ENCODE peak calls at places on chromosomes 5 and 9, in six cellular contexts. N is GM23338, K is MM.1S, R is SK-N-SH, Q is OCI-LY7, W is GM23248. P is an unnamed sample.

GRCh38 chr5:176713409-176713808 is 66.1 kb downstream of the TSPAN17 start:
- DNase-seq in W (no peak), R (no peak), K (no peak), Q (no peak), N (no peak), P (no peak)

GRCh38 chr5:61089351-61089750 is 72.9 kb downstream of the SMIM15 start:
- DNase-seq in N (no peak), K (no peak), Q (no peak), W (no peak), R (no peak), P (no peak)

GRCh38 chr5:169875091-169875727 is 105.1 kb downstream of the INSYN2B start:
- DNase-seq in N (no peak), W (peak; percentile 85), K (no peak), R (no peak), Q (no peak), P (no peak)

GRCh38 chr9:129343697-129344375 is 165.8 kb upstream of the IER5L start:
- DNase-seq in W (no peak), K (no peak), N (no peak), R (no peak), Q (no peak), P (no peak)

GRCh38 chr5:143182901-143183820 is 220.3 kb downstream of the NR3C1 start:
- DNase-seq in Q (no peak), K (peak; percentile 86), R (no peak), W (peak; percentile 35), N (no peak), P (no peak)

GRCh38 chr9:4665357-4665756 is 923 bp downstream of the SPATA6L start:
- DNase-seq in N (no peak), Q (no peak), W (peak; percentile 82), K (no peak), R (peak; percentile 37), P (no peak)

GRCh38 chr9:110189559-110190311 is 18.2 kb downstream of the C9orf152 start:
- DNase-seq in N (no peak), Q (no peak), W (no peak), K (no peak), R (no peak), P (no peak)

GRCh38 chr5:149261246-149261645 is 10.4 kb upstream of the AFAP1L1 start:
- DNase-seq in Q (no peak), R (no peak), N (no peak), W (no peak), K (no peak), P (no peak)

GRCh38 chr5:151449836-151450235 is 2.4 kb downstream of the SLC36A1 start:
- DNase-seq in N (no peak), Q (no peak), W (no peak), R (no peak), K (no peak), P (no peak)

GRCh38 chr5:87650284-87650683 is 237.6 kb upstream of the CCNH start:
- DNase-seq in R (no peak), Q (no peak), N (no peak), K (no peak), W (peak; percentile 18), P (no peak)

GRCh38 chr5:113034182-113034773 is 57.7 kb downstream of the DCP2 start:
- DNase-seq in K (no peak), N (peak; percentile 24), W (peak; percentile 98), Q (no peak), R (no peak), P (peak; percentile 61)

GRCh38 chr5:140965905-140966292 is 377 bp upstream of the PCDHAC2 start:
- DNase-seq in R (no peak), N (peak; percentile 61), W (no peak), Q (no peak), K (no peak), P (no peak)

GRCh38 chr9:105299190-105299854 is 54.9 kb downstream of the SLC44A1 start:
- DNase-seq in Q (no peak), W (peak; percentile 94), R (no peak), K (no peak), N (no peak), P (no peak)

GRCh38 chr5:172683696-172684464 is 42.8 kb downstream of the NEURL1B start:
- DNase-seq in W (no peak), K (no peak), R (no peak), N (peak; percentile 65), Q (no peak), P (peak; percentile 67)

GRCh38 chr5:135977375-135977928 is 22.7 kb upstream of the LECT2 start:
- DNase-seq in K (peak; percentile 47), W (no peak), R (no peak), Q (peak; percentile 29), N (peak; percentile 85), P (peak; percentile 86)

GRCh38 chr9:74867483-74867882 is 20.2 kb downstream of the TRPM6 start:
- DNase-seq in R (no peak), K (no peak), N (no peak), W (no peak), Q (no peak), P (no peak)

GRCh38 chr5:40676643-40677333 is 2.9 kb upstream of the PTGER4 start:
- DNase-seq in R (no peak), N (peak; percentile 29), W (peak; percentile 78), Q (no peak), K (no peak), P (no peak)

GRCh38 chr5:143698534-143698933 is 113.4 kb upstream of the HMHB1 start:
- DNase-seq in W (no peak), K (no peak), Q (no peak), R (no peak), N (no peak), P (no peak)

GRCh38 chr9:71506821-71507220 is 261.5 kb downstream of the CEMIP2 start:
- DNase-seq in R (no peak), K (no peak), N (no peak), Q (no peak), W (peak; percentile 90), P (no peak)

GRCh38 chr5:16135003-16135402 is 44.6 kb downstream of the MARCHF11 start:
- DNase-seq in Q (no peak), K (no peak), R (peak; percentile 44), W (no peak), N (no peak), P (peak; percentile 63)

GRCh38 chr9:34929506-34930102 is 28.5 kb upstream of the PHF24 start:
- DNase-seq in R (peak; percentile 59), K (peak; percentile 47), N (peak; percentile 91), Q (peak; percentile 42), W (peak; percentile 39), P (peak; percentile 64)

GRCh38 chr5:170761708-170762066 is 21.8 kb upstream of the GABRP start:
- DNase-seq in R (no peak), Q (no peak), K (no peak), W (no peak), N (no peak), P (no peak)

GRCh38 chr5:68049053-68049713 is 166.4 kb upstream of the PIK3R1 start:
- DNase-seq in N (no peak), K (no peak), W (peak; percentile 48), Q (no peak), R (no peak), P (no peak)

GRCh38 chr5:97243352-97243751 is 60.3 kb upstream of the RIOK2 start:
- DNase-seq in W (no peak), Q (no peak), N (no peak), R (no peak), K (no peak), P (no peak)
- TF ChIP-seq EZH2phosphoT487 in W (no peak), Q (no peak), N (no peak), R (no peak), K (no peak), P (no peak)

DNA sequence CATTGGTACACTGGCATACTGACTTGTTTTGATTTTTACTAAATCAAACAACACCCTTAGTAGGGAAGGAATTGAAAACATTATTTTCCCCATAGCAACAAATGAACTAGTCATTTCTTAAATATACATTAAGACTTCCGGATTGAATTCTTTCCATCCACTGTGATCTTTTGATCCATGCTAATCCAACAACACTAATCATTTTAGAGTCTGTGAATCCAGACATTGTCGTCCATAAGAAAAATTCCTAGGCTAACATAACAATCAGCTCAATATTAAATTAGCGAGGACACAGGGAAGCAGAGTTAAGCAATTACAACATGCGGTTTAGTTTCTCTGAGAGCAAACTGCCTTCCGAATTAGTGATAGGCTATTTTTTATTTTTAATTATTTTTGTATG is 21.6 kb upstream of the ERAP1 start:
- DNase-seq in N (no peak), K (no peak), W (no peak), Q (no peak), R (peak; percentile 22), P (no peak)
- TF ChIP-seq EZH2phosphoT487 in N (no peak), K (no peak), W (no peak), Q (no peak), R (no peak), P (no peak)

DNA sequence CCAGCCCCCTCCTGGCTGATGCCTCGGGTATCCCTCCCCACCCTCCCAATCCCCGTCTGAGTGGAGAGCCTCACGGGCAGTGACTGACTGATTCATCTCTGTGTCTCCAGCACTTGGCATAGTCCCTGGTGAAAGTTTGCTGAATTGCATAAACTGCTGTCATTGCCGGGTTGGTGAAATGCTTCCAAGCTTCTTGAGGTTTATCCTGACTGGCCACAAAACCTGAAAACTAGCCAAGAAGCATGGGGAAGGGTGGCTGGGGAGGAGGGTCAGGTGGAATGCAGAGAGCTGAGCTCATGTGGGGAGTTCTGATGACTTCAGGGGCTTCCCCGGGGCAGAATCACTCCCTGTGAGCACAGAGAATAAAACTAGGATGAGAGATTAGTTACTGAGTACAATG is 56.9 kb upstream of the GGTA1 start:
- DNase-seq in R (no peak), W (peak; percentile 96), Q (no peak), N (no peak), K (no peak), P (no peak)
- TF ChIP-seq EZH2phosphoT487 in R (no peak), W (no peak), Q (no peak), N (no peak), K (no peak), P (no peak)

DNA sequence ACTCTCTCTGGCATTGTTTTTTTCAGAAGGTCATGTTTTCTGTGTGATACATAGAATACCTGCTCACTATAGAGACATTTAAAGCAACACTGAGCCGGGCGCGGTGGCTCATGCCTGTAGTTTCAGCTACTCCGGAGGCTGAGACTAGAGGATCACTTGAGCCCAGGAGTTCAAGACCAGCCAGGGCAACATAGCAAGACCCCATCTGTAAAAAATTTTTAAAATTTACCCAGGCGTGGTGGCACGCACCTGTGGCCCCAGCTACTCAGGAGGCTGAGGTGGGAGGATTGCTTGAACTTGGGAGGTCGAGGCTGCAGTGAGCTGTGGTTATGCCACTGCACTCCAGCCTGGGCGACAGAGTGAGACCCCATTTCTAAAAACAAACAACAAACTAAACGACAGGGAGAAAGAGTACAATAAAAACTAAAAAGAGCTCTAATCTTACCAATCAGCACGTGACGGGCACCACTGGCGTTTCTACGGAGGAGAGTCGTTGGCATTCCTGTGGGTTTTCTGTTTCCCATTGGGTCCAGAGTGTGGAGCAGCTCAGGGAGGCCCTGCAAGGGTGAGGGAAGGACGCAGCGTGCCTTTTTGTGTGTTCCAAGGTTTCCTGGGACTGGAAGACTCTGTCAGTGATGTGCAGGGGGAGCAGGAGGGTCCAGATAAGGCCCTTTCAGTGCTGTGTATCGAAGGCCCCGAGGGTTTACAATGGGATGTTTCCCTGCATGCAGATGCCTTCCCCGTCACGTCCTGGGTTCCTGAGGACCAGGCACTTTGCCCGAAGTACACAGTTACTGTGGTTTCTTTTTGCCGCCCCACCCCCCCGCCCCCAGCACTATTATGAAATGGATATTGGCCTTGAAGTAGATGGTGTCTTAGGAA is 7.2 kb upstream of the RNU6ATAC start:
- DNase-seq in Q (no peak), W (peak; percentile 87), N (no peak), R (no peak), K (no peak), P (no peak)
- TF ChIP-seq EZH2phosphoT487 in Q (no peak), W (no peak), N (no peak), R (no peak), K (no peak), P (no peak)

GRCh38 chr5:77066823-77067442 is 20.2 kb downstream of the ZBED3 start:
- DNase-seq in R (no peak), N (no peak), W (peak; percentile 84), K (peak; percentile 66), Q (no peak), P (no peak)
- TF ChIP-seq EZH2phosphoT487 in R (no peak), N (no peak), W (no peak), K (no peak), Q (no peak), P (no peak)